ENCODE peak calls at places on chromosomes 2 and 18, in five cellular contexts. H is stimulated activated CD8-positive, alpha-beta memory T cell treated with anti-CD3 and anti-CD28 coated beads, Interleukin-12 subunit alpha, Interleukin-12 subunit beta, amount 100 ng/mL, for 1 hour; F is astrocyte of the spinal cord; Q is occipital lobe; V is right lobe of liver. I is an unnamed sample.

GRCh38 chr2:65122313-65122712 is 7.6 kb downstream of the RAB1A start:
- DNase-seq in Q (no peak), H (no peak), V (no peak), F (no peak), I (no peak)

GRCh38 chr2:107466241-107466640 is 360.5 kb upstream of the RGPD4 start:
- DNase-seq in F (no peak), H (no peak), V (no peak), Q (no peak), I (no peak)

GRCh38 chr2:235609321-235609720 is 115.5 kb downstream of the AGAP1 start:
- DNase-seq in F (no peak), V (no peak), H (no peak), Q (no peak), I (no peak)

GRCh38 chr18:50162486-50163304 is 32.3 kb downstream of the MYO5B start:
- DNase-seq in V (no peak), Q (no peak), H (no peak), F (no peak), I (no peak)

GRCh38 chr18:22524783-22525182 is 107.1 kb upstream of the CTAGE1 start:
- DNase-seq in Q (no peak), H (no peak), F (no peak), V (no peak), I (no peak)

GRCh38 chr2:145416640-145417039 is 896.7 kb upstream of the ZEB2 start:
- DNase-seq in F (no peak), V (no peak), Q (no peak), H (no peak), I (no peak)

GRCh38 chr2:96866586-96866985 is 3.3 kb downstream of the SEMA4C start:
- DNase-seq in H (no peak), V (no peak), F (no peak), Q (no peak), I (no peak)

GRCh38 chr2:109447251-109447661 is 166.5 kb downstream of the SEPTIN10 start:
- DNase-seq in Q (peak), H (no peak), V (no peak), F (peak), I (peak)

GRCh38 chr2:106882658-106883057 is 3.3 kb downstream of the ST6GAL2 start:
- DNase-seq in Q (no peak), H (no peak), V (no peak), F (no peak), I (no peak)